ENCODE peak calls at places on chromosomes 4 and X, in seven cellular contexts. O, W, V, P, H, K and Q are unnamed samples.

GRCh38 chrX:102768984-102769761 is 48.6 kb downstream of the GPRASP3 start:
- DNase-seq in P (peak), W (peak), K (peak), V (peak), H (peak), O (peak), Q (peak)

GRCh38 chr4:113094802-113095201 is 45.3 kb downstream of the ANK2 start:
- DNase-seq in W (peak), V (no peak), O (no peak), K (peak), P (no peak), H (peak), Q (no peak)

GRCh38 chrX:104281564-104281963 is 26.8 kb upstream of the ESX1 start:
- DNase-seq in K (no peak), V (no peak), P (no peak), O (no peak), W (no peak), H (no peak), Q (no peak)

GRCh38 chr4:119041951-119042560 is 93.6 kb upstream of the MYOZ2 start:
- DNase-seq in W (peak), V (no peak), O (peak), P (peak), K (peak), H (peak), Q (peak)

GRCh38 chr4:89119836-89120235 is 8.5 kb downstream of the TIGD2 start:
- DNase-seq in V (no peak), P (no peak), H (no peak), W (no peak), K (no peak), O (no peak), Q (no peak)

GRCh38 chr4:7199129-7199725 is 6.9 kb downstream of the SORCS2 start:
- DNase-seq in V (no peak), O (no peak), K (no peak), W (no peak), H (no peak), P (no peak), Q (no peak)

GRCh38 chr4:40309250-40309774 is 25.8 kb upstream of the CHRNA9 start:
- DNase-seq in H (peak), P (peak), V (peak), O (peak), K (no peak), W (peak), Q (peak)

GRCh38 chrX:82813671-82814078 is 694.4 kb upstream of the POU3F4 start:
- DNase-seq in W (peak), P (no peak), O (no peak), V (no peak), H (peak), K (no peak), Q (no peak)